ENCODE peak calls at places on chromosome 4, in six cellular contexts. O is IMR-90, I is AG10803, X is psoas muscle, F is Panc1, N is AG09319. A is an unnamed sample.

GRCh38 chr4:5220028-5220427 is 168.7 kb downstream of the STK32B start:
- DNase-seq in N (no peak), X (no peak), F (no peak), I (no peak), O (peak), A (no peak)

GRCh38 chr4:156217236-156217635 is 263.6 kb upstream of the CTSO start:
- DNase-seq in N (no peak), I (no peak), X (no peak), O (no peak), F (no peak), A (no peak)

GRCh38 chr4:68865178-68865638 is 49.4 kb downstream of the UGT2B10 start:
- DNase-seq in O (no peak), F (no peak), X (no peak), N (no peak), I (no peak), A (no peak)

GRCh38 chr4:20075479-20075878 is 176.2 kb upstream of the SLIT2 start:
- DNase-seq in X (no peak), I (no peak), O (peak), F (no peak), N (no peak), A (peak)

GRCh38 chr4:21012851-21013331 is 312.6 kb downstream of the PACRGL start:
- DNase-seq in I (no peak), F (no peak), X (no peak), O (no peak), N (no peak), A (no peak)

GRCh38 chr4:6308890-6309643 is 39.4 kb downstream of the WFS1 start:
- DNase-seq in I (no peak), N (no peak), F (no peak), X (no peak), O (no peak), A (no peak)

GRCh38 chr4:42995343-42995944 is 102.9 kb downstream of the GRXCR1 start:
- DNase-seq in X (no peak), I (peak), O (peak), N (no peak), F (peak), A (no peak)

GRCh38 chr4:107689912-107690587 is 30.0 kb downstream of the PAPSS1 start:
- DNase-seq in N (no peak), X (no peak), O (peak), I (peak), F (peak), A (peak)

GRCh38 chr4:7391637-7392437 is 42.9 kb downstream of the PSAPL1 start:
- DNase-seq in N (no peak), O (no peak), X (no peak), F (no peak), I (no peak), A (no peak)

GRCh38 chr4:71595576-71596108 is 188.2 kb downstream of the GC start:
- DNase-seq in F (no peak), N (no peak), O (no peak), I (peak), X (no peak), A (no peak)

GRCh38 chr4:88439161-88439760 is 17.7 kb upstream of the HERC5 start:
- DNase-seq in F (no peak), O (no peak), N (no peak), X (no peak), I (no peak), A (no peak)

GRCh38 chr4:72390409-72390808 is 178.6 kb downstream of the ADAMTS3 start:
- DNase-seq in O (peak), X (no peak), I (peak), N (no peak), F (no peak), A (no peak)

GRCh38 chr4:38128478-38129451 is 168.6 kb downstream of the PTTG2 start:
- DNase-seq in O (peak), I (peak), N (no peak), X (no peak), F (no peak), A (no peak)

GRCh38 chr4:119627267-119628190 is 1.1 kb downstream of the PDE5A start:
- DNase-seq in N (peak), X (peak), O (peak), F (no peak), I (peak), A (peak)

GRCh38 chr4:59994118-59994517 is 1206.0 kb upstream of the ADGRL3 start:
- DNase-seq in N (no peak), I (no peak), X (no peak), F (no peak), O (no peak), A (no peak)

GRCh38 chr4:9867746-9868425 is 86.5 kb downstream of the DRD5 start:
- DNase-seq in O (no peak), F (no peak), N (no peak), X (no peak), I (no peak), A (no peak)

GRCh38 chr4:143335979-143336827 is 473 bp upstream of the GAB1 start:
- DNase-seq in N (peak), X (peak), F (no peak), O (peak), I (peak), A (peak)

GRCh38 chr4:16205298-16206164 is 20.7 kb downstream of the TAPT1 start:
- DNase-seq in X (no peak), I (peak), N (no peak), O (no peak), F (no peak), A (peak)

GRCh38 chr4:8235224-8235623 is 34.3 kb upstream of the HTRA3 start:
- DNase-seq in N (no peak), O (no peak), X (no peak), F (no peak), I (no peak), A (no peak)

GRCh38 chr4:19776929-19777328 is 474.8 kb upstream of the SLIT2 start:
- DNase-seq in N (no peak), I (peak), X (no peak), O (peak), F (peak), A (no peak)

GRCh38 chr4:55553442-55553841 is 6.7 kb upstream of the CLOCK start:
- DNase-seq in X (no peak), I (peak), N (peak), O (no peak), F (no peak), A (no peak)

GRCh38 chr4:112296949-112297483 is at the start of gene ALPK1:
- DNase-seq in N (peak), I (peak), O (peak), F (no peak), X (no peak), A (peak)

GRCh38 chr4:8160572-8160971 is 2.0 kb upstream of the ABLIM2 start:
- DNase-seq in F (no peak), X (no peak), O (no peak), N (no peak), I (no peak), A (no peak)

GRCh38 chr4:185872747-185873380 is 60.9 kb upstream of the SORBS2 start:
- DNase-seq in O (peak), I (peak), X (no peak), N (no peak), F (no peak), A (no peak)

GRCh38 chr4:52751349-52751911 is at the start of gene ERVMER34-1:
- DNase-seq in O (no peak), X (peak), I (peak), N (no peak), F (no peak), A (no peak)

GRCh38 chr4:173434226-173434625 is 35.3 kb upstream of the SCRG1 start:
- DNase-seq in I (no peak), N (no peak), X (no peak), F (no peak), O (no peak), A (no peak)

GRCh38 chr4:143026459-143027170 is 158.1 kb upstream of the USP38 start:
- DNase-seq in X (no peak), I (no peak), N (no peak), F (no peak), O (peak), A (no peak)

GRCh38 chr4:120400441-120400840 is 333.8 kb upstream of the MAD2L1 start:
- DNase-seq in X (no peak), F (no peak), N (no peak), O (no peak), I (no peak), A (no peak)

GRCh38 chr4:176002007-176002623 is 63.5 kb upstream of the WDR17 start:
- DNase-seq in X (peak), I (peak), O (no peak), F (no peak), N (no peak), A (no peak)

GRCh38 chr4:103756736-103757135 is 37.0 kb upstream of the TACR3 start:
- DNase-seq in I (no peak), N (no peak), X (no peak), O (no peak), F (no peak), A (no peak)

GRCh38 chr4:125780159-125780558 is 465.4 kb downstream of the FAT4 start:
- DNase-seq in F (no peak), N (no peak), X (no peak), O (peak), I (peak), A (peak)

GRCh38 chr4:152929888-152930287 is 6.2 kb upstream of the FHDC1 start:
- DNase-seq in I (no peak), X (no peak), N (no peak), O (no peak), F (no peak), A (no peak)

GRCh38 chr4:145679991-145680455 is at the start of gene C4orf51:
- DNase-seq in N (peak), X (no peak), O (peak), I (peak), F (no peak), A (peak)

GRCh38 chr4:80070880-80071620 is 2.0 kb downstream of the ANTXR2 start:
- DNase-seq in I (peak), F (no peak), O (peak), N (no peak), X (no peak), A (no peak)

GRCh38 chr4:93480452-93480851 is 348.1 kb upstream of the ATOH1 start:
- DNase-seq in I (no peak), O (no peak), F (no peak), X (no peak), N (no peak), A (no peak)

GRCh38 chr4:57023104-57023503 is 44.4 kb downstream of the POLR2B start:
- DNase-seq in X (no peak), F (no peak), O (peak), I (peak), N (peak), A (peak)

GRCh38 chr4:15233626-15234025 is 194.2 kb upstream of the C1QTNF7 start:
- DNase-seq in X (no peak), O (no peak), F (no peak), N (no peak), I (peak), A (no peak)

GRCh38 chr4:179163147-179163546 is 1720.9 kb upstream of the AGA start:
- DNase-seq in O (no peak), X (no peak), F (no peak), I (no peak), N (no peak), A (no peak)

GRCh38 chr4:94548571-94548970 is 96.8 kb downstream of the PDLIM5 start:
- DNase-seq in X (peak), I (peak), N (no peak), O (peak), F (peak), A (peak)

DNA sequence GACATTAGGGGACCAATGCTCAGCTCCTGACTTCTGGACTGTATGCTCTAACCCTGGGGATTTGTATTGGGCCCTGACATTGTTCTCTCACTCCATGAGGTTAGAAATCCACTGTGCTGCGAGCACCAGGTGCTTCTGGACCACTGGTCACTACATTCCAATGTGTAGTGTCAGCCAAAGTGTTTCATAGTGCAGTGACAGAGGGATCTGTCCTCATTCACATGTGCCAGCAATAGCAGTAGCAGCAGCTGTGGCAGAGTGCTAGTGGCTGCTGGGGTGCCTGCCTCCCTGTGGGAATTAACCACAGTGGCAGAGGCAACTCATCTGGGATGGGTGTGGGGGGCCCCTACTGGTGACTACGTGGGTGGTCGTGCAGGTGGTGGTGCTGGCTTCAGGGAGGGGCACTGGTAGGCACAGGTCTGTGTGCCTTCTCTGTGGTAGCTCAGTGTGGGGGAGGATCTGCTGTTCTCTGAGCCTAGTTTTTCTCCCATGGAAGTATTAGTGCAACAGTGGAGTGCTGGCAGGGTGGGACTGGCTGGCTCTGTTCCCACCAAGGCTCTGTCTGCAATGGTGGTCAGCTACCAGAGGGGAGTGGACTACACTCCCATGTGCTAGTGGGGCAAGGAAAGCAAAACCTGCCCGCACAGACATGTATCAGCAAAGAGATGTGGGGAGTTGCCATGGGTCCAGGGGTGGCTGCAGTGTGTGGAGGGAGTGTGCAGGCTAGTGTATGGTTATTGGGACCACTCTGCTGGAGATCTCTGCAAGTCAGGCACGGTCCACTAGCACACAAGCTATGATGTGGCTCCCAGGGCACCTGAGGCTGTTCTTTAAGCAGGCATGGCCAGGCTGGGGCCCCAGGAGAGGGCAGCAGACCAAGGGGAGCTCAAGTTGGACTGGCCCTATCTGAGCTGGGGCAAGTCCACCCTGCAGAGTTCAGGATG is 78.5 kb downstream of the SCLT1 start:
- DNase-seq in F (no peak), I (no peak), X (peak), O (peak), N (no peak), A (no peak)
- TF ChIP-seq CTCF in F (no peak), I (no peak), X (no peak), O (no peak), N (no peak), A (no peak)

DNA sequence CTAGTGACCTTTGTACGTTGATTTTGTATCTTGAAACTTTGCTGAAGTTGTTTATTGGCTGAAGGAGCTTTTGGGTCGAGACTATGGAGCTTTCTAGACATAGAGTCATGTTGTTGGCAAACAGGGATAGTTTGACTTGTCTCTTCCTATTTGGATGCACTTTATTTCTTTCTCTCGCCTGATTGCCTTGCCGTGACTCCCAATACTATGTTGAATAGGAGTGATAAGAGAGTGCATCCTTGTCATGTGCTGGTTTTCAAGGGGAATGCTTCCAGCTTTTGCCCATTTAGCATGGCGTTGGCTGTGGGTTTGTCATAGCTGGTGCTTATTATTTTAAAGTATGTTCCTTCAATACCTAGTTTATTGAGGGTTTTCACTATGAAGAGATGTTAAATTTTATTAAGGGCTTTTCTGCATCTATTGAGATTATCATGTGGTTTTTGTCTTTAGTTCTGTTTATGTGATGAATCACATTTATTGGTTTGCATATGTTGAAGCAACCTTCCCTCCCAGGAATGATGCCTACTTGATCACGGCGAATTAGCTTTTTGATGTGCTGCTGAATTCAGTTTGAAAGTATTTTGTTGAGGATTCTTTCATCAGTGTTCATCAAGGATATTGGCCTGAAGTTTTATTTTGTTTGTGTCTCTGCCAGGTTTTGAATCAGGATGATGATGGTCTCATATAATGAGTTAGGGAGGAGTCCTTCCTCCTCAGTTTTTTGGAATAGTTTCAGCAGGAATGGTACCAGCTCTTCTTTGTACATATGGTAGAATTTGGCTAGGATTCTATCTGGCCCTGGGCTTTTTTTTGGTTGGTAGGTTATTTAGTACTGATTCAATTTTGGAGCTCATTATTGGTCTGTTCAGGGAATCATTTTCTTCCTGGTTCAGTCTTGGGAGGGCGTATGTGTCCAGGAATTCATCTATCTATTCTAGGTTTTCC is 72.9 kb upstream of the BOD1L1 start:
- DNase-seq in N (peak), X (no peak), F (peak), I (peak), O (peak), A (peak)
- TF ChIP-seq CTCF in N (no peak), X (no peak), F (no peak), I (no peak), O (no peak), A (no peak)

DNA sequence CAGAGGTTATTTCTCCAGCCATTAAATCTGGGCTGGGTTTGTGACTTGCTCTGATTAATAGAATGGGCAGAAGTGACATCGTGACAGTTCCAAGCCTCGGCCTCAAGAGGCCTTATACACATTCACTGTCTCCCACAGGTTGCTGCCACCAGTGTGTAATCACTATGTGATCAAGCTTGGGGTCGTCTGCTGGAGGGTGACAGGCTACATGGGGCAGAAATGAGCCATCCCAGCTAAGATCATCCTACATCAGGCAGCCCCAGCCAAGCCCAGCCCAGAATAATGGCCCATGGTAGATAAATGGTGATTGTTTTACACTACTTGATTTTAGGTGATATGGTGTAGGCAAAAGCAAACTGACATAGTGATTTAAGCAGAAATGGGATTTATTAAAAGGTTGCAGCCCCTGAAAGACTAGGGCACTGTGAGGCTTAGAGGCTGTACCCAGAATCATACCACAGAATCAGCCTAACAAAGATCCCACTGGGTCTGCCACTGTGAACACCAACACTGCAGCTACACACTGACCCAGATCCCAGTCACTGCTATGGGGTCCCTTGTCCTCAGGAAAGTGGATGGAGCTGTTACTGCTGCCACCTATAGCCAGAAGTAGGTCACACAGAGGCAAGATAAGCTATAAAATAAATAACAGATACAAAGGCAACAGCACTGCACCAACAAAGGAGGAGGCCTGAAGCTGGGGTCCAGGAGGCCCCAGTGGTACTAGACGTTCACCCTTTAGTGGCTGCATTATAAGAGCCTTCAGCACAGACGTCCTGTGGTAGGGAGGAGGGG is 159.6 kb upstream of the RBPJ start:
- DNase-seq in F (no peak), X (no peak), O (no peak), I (no peak), N (no peak), A (no peak)
- TF ChIP-seq CTCF in F (peak), X (no peak), O (peak), I (peak), N (no peak), A (peak)

GRCh38 chr4:35754047-35754446 is 490.3 kb downstream of the ARAP2 start:
- DNase-seq in X (no peak), O (no peak), F (no peak), I (no peak), N (no peak), A (no peak)
- TF ChIP-seq CTCF in X (no peak), O (no peak), F (no peak), I (no peak), N (no peak), A (no peak)

DNA sequence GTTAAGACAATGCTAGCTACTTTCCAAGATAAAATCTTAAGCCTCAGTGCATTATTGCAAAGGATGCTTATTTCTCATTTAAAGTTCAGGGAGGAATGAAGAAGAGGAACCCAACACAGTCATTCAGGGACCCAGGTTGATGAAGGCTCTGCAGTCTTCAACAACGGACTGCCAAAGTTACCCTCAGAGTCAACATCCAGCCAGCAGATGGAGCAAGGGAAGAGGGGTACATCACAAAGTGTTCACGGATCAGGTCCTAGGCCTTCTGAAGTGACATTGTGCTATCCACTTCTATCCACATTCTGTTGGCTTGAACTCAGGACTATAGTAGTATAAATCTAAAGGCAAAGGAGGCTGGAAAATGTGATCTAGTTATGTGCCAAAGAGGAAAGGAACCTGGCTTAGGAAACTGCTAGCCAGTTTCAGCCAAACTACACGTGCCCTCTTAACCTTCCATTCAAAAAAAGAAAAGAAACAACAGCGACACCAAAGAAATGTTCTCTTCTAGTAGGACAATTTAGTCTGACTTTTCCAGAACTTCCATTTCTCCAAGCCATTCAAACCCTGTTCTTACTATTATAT is 28.8 kb downstream of the NKX6-1 start:
- DNase-seq in F (no peak), X (no peak), N (no peak), O (no peak), I (no peak), A (no peak)
- TF ChIP-seq CTCF in F (peak), X (no peak), N (peak), O (no peak), I (peak), A (peak)

DNA sequence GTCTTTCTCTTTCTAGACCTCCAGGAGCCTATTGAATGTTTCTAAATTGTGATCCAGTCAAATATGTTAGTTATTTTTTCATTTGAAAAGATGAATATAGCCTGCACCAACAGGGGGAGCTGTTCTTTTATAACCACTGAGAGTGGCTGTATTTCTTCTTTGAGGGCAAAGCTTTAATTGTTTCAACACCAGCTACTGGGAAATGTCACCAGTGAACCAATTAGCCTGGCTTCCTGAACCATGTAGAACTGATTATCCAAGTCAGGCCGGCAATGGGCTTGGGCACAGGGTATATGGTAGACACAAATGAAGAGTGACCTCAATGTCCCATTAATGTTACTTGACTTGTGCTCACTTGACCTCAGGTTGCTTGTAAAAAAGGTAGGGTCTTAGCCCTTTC is 4.8 kb upstream of the DAPP1 start:
- DNase-seq in F (peak), N (no peak), I (peak), O (peak), X (no peak), A (peak)
- TF ChIP-seq CTCF in F (peak), N (peak), I (peak), O (peak), X (peak), A (peak)